ENCODE peak calls at places on chromosomes 5 and 9, in six cellular contexts. A, V, X, D, N and K are unnamed samples.

GRCh38 chr5:133746834-133747233 is 134.5 kb upstream of the FSTL4 start:
- DNase-seq in N (peak), X (no peak), V (peak), D (no peak), A (no peak), K (peak)

GRCh38 chr9:87640385-87640795 is 85.5 kb upstream of the CTSL start:
- DNase-seq in V (no peak), N (peak), X (peak), D (peak), A (no peak), K (no peak)

GRCh38 chr9:77832647-77833046 is 184.5 kb upstream of the GNA14 start:
- DNase-seq in V (no peak), D (no peak), A (no peak), N (no peak), X (no peak), K (no peak)

GRCh38 chr5:34580983-34581382 is 75.1 kb upstream of the RAI14 start:
- DNase-seq in V (no peak), A (no peak), X (no peak), D (no peak), N (no peak), K (no peak)

GRCh38 chr9:99720455-99721050 is 101.1 kb upstream of the NR4A3 start:
- DNase-seq in X (peak), N (no peak), D (no peak), A (no peak), V (peak), K (no peak)

GRCh38 chr9:118303216-118303615 is 599.0 kb downstream of the TLR4 start:
- DNase-seq in N (no peak), A (no peak), X (no peak), V (no peak), D (no peak), K (no peak)

GRCh38 chr5:179265529-179266290 is 79.6 kb downstream of the ADAMTS2 start:
- DNase-seq in V (no peak), D (no peak), N (peak), A (no peak), X (no peak), K (no peak)

GRCh38 chr9:112037281-112038016 is 137.6 kb downstream of the SUSD1 start:
- DNase-seq in A (no peak), V (peak), X (peak), D (no peak), N (peak), K (no peak)

GRCh38 chr9:129223551-129224208 is 45.6 kb upstream of the IER5L start:
- DNase-seq in V (no peak), X (no peak), A (no peak), N (no peak), D (no peak), K (no peak)

GRCh38 chr5:177369050-177369912 is 11.6 kb downstream of the RGS14 start:
- DNase-seq in A (peak), X (peak), D (no peak), N (no peak), V (peak), K (peak)

GRCh38 chr5:143297756-143298155 is 105.7 kb downstream of the NR3C1 start:
- DNase-seq in N (no peak), A (no peak), X (peak), V (no peak), D (no peak), K (no peak)